ENCODE peak calls at places on chromosomes 12 and 14, in four cellular contexts. V is lower leg skin, F is AG10803, D is T follicular helper cell. A is an unnamed sample.

GRCh38 chr12:124030510-124030909 is 57.5 kb downstream of the ZNF664 start:
- DNase-seq in D (no peak), F (peak), V (no peak), A (no peak)

GRCh38 chr12:120847392-120848157 is 56.6 kb downstream of the SPPL3 start:
- DNase-seq in D (no peak), F (no peak), V (no peak), A (no peak)

GRCh38 chr12:124599074-124599999 is 31.9 kb upstream of the NCOR2 start:
- DNase-seq in V (no peak), D (no peak), F (peak), A (no peak)

GRCh38 chr14:88770736-88771135 is 22.0 kb downstream of the EML5 start:
- DNase-seq in V (no peak), F (no peak), D (no peak), A (no peak)

GRCh38 chr14:53458368-53458814 is 305.3 kb upstream of the DDHD1 start:
- DNase-seq in D (no peak), V (no peak), F (peak), A (no peak)

GRCh38 chr12:64923536-64923935 is 99.1 kb downstream of the TBC1D30 start:
- DNase-seq in V (no peak), F (no peak), D (no peak), A (no peak)

GRCh38 chr12:47837190-47838171 is 17.8 kb upstream of the HDAC7 start:
- DNase-seq in V (no peak), D (peak), F (peak), A (peak)

GRCh38 chr14:105469456-105470162 is 5.0 kb upstream of the CRIP2 start:
- DNase-seq in V (no peak), D (no peak), F (no peak), A (no peak)

GRCh38 chr14:23130875-23131274 is 11.8 kb upstream of the CEBPE start:
- DNase-seq in D (no peak), V (no peak), F (no peak), A (no peak)

GRCh38 chr12:53481957-53482586 is 17.2 kb downstream of the MAP3K12 start:
- DNase-seq in D (no peak), V (no peak), F (no peak), A (no peak)

GRCh38 chr14:106024983-106025604 is 498.7 kb downstream of the TMEM121 start:
- DNase-seq in D (no peak), F (no peak), V (no peak), A (no peak)

GRCh38 chr14:28102814-28103213 is 663.8 kb upstream of the FOXG1 start:
- DNase-seq in D (no peak), V (no peak), F (no peak), A (no peak)

A was measured in T-cell.